ENCODE peak calls at places on chromosomes 7 and 10, in seven cellular contexts. T is KBM-7; X is NCI-H1417; B is cardiac muscle cell; N is EH; H is activated naive CD8-positive, alpha-beta T cell treated with anti-CD3 and anti-CD28 coated beads, Interleukin-2, amount 50 U/mL, for 24 hours; R is effector memory CD8-positive, alpha-beta T cell. Z is an unnamed sample.

GRCh38 chr7:11786186-11786585 is 45.8 kb downstream of the THSD7A start:
- DNase-seq in T (peak; percentile 44), X (peak; percentile 42), B (peak; percentile 33), N (no peak), H (no peak), R (no peak), Z (no peak)

GRCh38 chr10:60446855-60447254 is 57.2 kb upstream of the ANK3 start:
- DNase-seq in T (no peak), X (no peak), B (peak; percentile 36), N (peak; percentile 62), H (no peak), R (no peak), Z (no peak)

GRCh38 chr10:118927317-118927716 is 102.2 kb upstream of the NANOS1 start:
- DNase-seq in T (no peak), X (no peak), B (peak; percentile 51), N (no peak), H (no peak), R (no peak), Z (no peak)

GRCh38 chr10:15901889-15902288 is 41.6 kb upstream of the MINDY3 start:
- DNase-seq in T (no peak), X (peak; percentile 11), B (no peak), N (no peak), H (no peak), R (no peak), Z (no peak)

GRCh38 chr10:28008054-28008453 is 9.2 kb upstream of the ODAD2 start:
- DNase-seq in T (no peak), X (no peak), B (no peak), N (peak; percentile 27), H (no peak), R (no peak), Z (no peak)

GRCh38 chr10:93812664-93813338 is 55.1 kb downstream of the LGI1 start:
- DNase-seq in T (no peak), X (no peak), B (no peak), N (no peak), H (no peak), R (no peak), Z (no peak)

GRCh38 chr7:88312061-88312663 is 5.5 kb upstream of the STEAP4 start:
- DNase-seq in T (no peak), X (no peak), B (peak; percentile 67), N (no peak), H (no peak), R (no peak), Z (peak; percentile 72)

GRCh38 chr10:125151824-125152634 is 8.3 kb downstream of the CTBP2 start:
- DNase-seq in T (peak; percentile 57), X (peak; percentile 70), B (no peak), N (no peak), H (peak; percentile 7), R (no peak), Z (no peak)

GRCh38 chr10:24448351-24449009 is 239.5 kb downstream of the KIAA1217 start:
- DNase-seq in T (no peak), X (no peak), B (no peak), N (peak; percentile 67), H (no peak), R (no peak), Z (no peak)

GRCh38 chr7:106175507-106175906 is 63.4 kb upstream of the SYPL1 start:
- DNase-seq in T (no peak), X (peak; percentile 95), B (no peak), N (no peak), H (no peak), R (no peak), Z (no peak)

GRCh38 chr7:36048141-36048901 is 104.7 kb upstream of the EEPD1 start:
- DNase-seq in T (peak; percentile 9), X (no peak), B (peak; percentile 94), N (peak; percentile 97), H (no peak), R (no peak), Z (no peak)

GRCh38 chr7:75056476-75056875 is 17.1 kb downstream of the RCC1L start:
- DNase-seq in T (no peak), X (no peak), B (peak; percentile 86), N (peak; percentile 83), H (no peak), R (no peak), Z (no peak)

GRCh38 chr7:138395763-138396162 is 64.3 kb upstream of the TRIM24 start:
- DNase-seq in T (no peak), X (no peak), B (no peak), N (no peak), H (no peak), R (no peak), Z (no peak)

GRCh38 chr10:99845837-99846382 is 63.5 kb downstream of the ABCC2 start:
- DNase-seq in T (peak; percentile 87), X (peak; percentile 81), B (peak; percentile 97), N (peak; percentile 92), H (peak; percentile 60), R (peak; percentile 67), Z (peak; percentile 92)

GRCh38 chr7:81736088-81736487 is 33.8 kb downstream of the HGF start:
- DNase-seq in T (no peak), X (no peak), B (no peak), N (no peak), H (no peak), R (no peak), Z (no peak)

GRCh38 chr7:98079891-98080653 is 26.6 kb upstream of the LMTK2 start:
- DNase-seq in T (peak; percentile 3), X (peak; percentile 88), B (no peak), N (no peak), H (no peak), R (no peak), Z (no peak)

GRCh38 chr10:84194424-84195043 is at the start of gene CDHR1:
- DNase-seq in T (no peak), X (peak; percentile 59), B (peak; percentile 9), N (peak; percentile 29), H (peak; percentile 52), R (peak; percentile 52), Z (peak; percentile 31)

GRCh38 chr7:24836084-24836483 is 78.8 kb upstream of the GSDME start:
- DNase-seq in T (peak; percentile 83), X (peak; percentile 32), B (no peak), N (no peak), H (no peak), R (no peak), Z (no peak)

GRCh38 chr10:89032141-89032814 is 41.7 kb downstream of the FAS start:
- DNase-seq in T (peak; percentile 47), X (no peak), B (peak; percentile 75), N (peak; percentile 67), H (peak; percentile 71), R (no peak), Z (no peak)

GRCh38 chr10:10935032-10935431 is 82.6 kb upstream of the CELF2 start:
- DNase-seq in T (no peak), X (no peak), B (no peak), N (no peak), H (no peak), R (no peak), Z (no peak)

GRCh38 chr10:113708640-113709039 is 28.9 kb downstream of the CASP7 start:
- DNase-seq in T (no peak), X (no peak), B (no peak), N (no peak), H (no peak), R (no peak), Z (no peak)

GRCh38 chr10:77909755-77910375 is 16.7 kb downstream of the DLG5 start:
- DNase-seq in T (no peak), X (no peak), B (peak; percentile 50), N (peak; percentile 79), H (no peak), R (no peak), Z (no peak)

GRCh38 chr10:86958109-86958830 is at the start of gene SNCG:
- DNase-seq in T (no peak), X (peak; percentile 63), B (peak; percentile 48), N (no peak), H (no peak), R (no peak), Z (peak; percentile 56)

GRCh38 chr7:151859111-151859947 is 17.6 kb downstream of the PRKAG2 start:
- DNase-seq in T (no peak), X (no peak), B (no peak), N (no peak), H (no peak), R (no peak), Z (no peak)

GRCh38 chr10:117166420-117167345 is 28.6 kb upstream of the VAX1 start:
- DNase-seq in T (no peak), X (no peak), B (no peak), N (no peak), H (no peak), R (no peak), Z (no peak)

GRCh38 chr10:63103971-63104409 is 29.1 kb upstream of the NRBF2 start:
- DNase-seq in T (no peak), X (no peak), B (no peak), N (no peak), H (peak; percentile 29), R (no peak), Z (no peak)

GRCh38 chr10:75910032-75910431 is 478.6 kb downstream of the LRMDA start:
- DNase-seq in T (peak; percentile 1), X (no peak), B (peak; percentile 69), N (peak; percentile 28), H (no peak), R (no peak), Z (peak; percentile 24)

GRCh38 chr7:41097501-41097900 is 605.4 kb downstream of the INHBA start:
- DNase-seq in T (no peak), X (no peak), B (no peak), N (peak; percentile 89), H (no peak), R (no peak), Z (no peak)

GRCh38 chr10:103707956-103708626 is 147.3 kb downstream of the SH3PXD2A start:
- DNase-seq in T (no peak), X (no peak), B (no peak), N (no peak), H (no peak), R (no peak), Z (no peak)